ENCODE peak calls at places on chromosome X, in six cellular contexts. A is mesothelial cell of epicardium, S is foreskin fibroblast, R is A549, K is fibroblast of mammary gland, P is ascending aorta. C is an unnamed sample.

GRCh38 chrX:10240918-10241317 is 84.1 kb downstream of the CLCN4 start:
- DNase-seq in P (no peak), R (no peak), A (no peak), S (peak), K (peak), C (no peak)

GRCh38 chrX:41481264-41482109 is 34.3 kb downstream of the NYX start:
- DNase-seq in A (no peak), S (no peak), P (peak), K (peak), R (peak), C (no peak)

GRCh38 chrX:3345281-3346081 is 971 bp downstream of the MXRA5 start:
- DNase-seq in K (peak), R (no peak), P (no peak), S (peak), A (peak), C (no peak)

GRCh38 chrX:123803331-123803983 is 56.4 kb upstream of the XIAP start:
- DNase-seq in S (peak), K (peak), P (no peak), A (no peak), R (peak), C (no peak)

GRCh38 chrX:65677954-65678469 is 10.6 kb downstream of the MSN start:
- DNase-seq in R (peak), S (peak), A (no peak), P (peak), K (peak), C (no peak)

GRCh38 chrX:40065291-40066046 is 32.3 kb downstream of the BCOR start:
- DNase-seq in S (no peak), P (no peak), K (no peak), A (no peak), R (no peak), C (no peak)

GRCh38 chrX:120672389-120672788 is 42.5 kb upstream of the C1GALT1C1 start:
- DNase-seq in S (peak), A (no peak), K (peak), P (peak), R (peak), C (no peak)

GRCh38 chrX:133645251-133645650 is 230.0 kb upstream of the GPC4 start:
- DNase-seq in R (no peak), K (peak), S (peak), P (no peak), A (no peak), C (no peak)

GRCh38 chrX:111348363-111348927 is 63.5 kb downstream of the DCX start:
- DNase-seq in K (no peak), S (no peak), A (no peak), R (no peak), P (no peak), C (no peak)

GRCh38 chrX:16702700-16703599 is 9.5 kb downstream of the CTPS2 start:
- DNase-seq in R (no peak), A (no peak), K (no peak), P (no peak), S (no peak), C (no peak)

GRCh38 chrX:16695079-16695676 is 17.3 kb downstream of the CTPS2 start:
- DNase-seq in A (peak), S (peak), P (peak), R (peak), K (peak), C (peak)

GRCh38 chrX:16699389-16699788 is 13.1 kb downstream of the CTPS2 start:
- DNase-seq in R (no peak), P (no peak), K (no peak), S (no peak), A (no peak), C (no peak)

GRCh38 chrX:16696956-16697355 is 15.5 kb downstream of the CTPS2 start:
- DNase-seq in R (no peak), K (no peak), A (no peak), S (no peak), P (no peak), C (no peak)

GRCh38 chrX:16700734-16701133 is 11.7 kb downstream of the CTPS2 start:
- DNase-seq in S (no peak), K (peak), A (no peak), R (no peak), P (no peak), C (no peak)
- TF ChIP-seq CTCF in S (no peak), K (no peak), A (no peak), R (no peak), P (no peak), C (no peak)

DNA sequence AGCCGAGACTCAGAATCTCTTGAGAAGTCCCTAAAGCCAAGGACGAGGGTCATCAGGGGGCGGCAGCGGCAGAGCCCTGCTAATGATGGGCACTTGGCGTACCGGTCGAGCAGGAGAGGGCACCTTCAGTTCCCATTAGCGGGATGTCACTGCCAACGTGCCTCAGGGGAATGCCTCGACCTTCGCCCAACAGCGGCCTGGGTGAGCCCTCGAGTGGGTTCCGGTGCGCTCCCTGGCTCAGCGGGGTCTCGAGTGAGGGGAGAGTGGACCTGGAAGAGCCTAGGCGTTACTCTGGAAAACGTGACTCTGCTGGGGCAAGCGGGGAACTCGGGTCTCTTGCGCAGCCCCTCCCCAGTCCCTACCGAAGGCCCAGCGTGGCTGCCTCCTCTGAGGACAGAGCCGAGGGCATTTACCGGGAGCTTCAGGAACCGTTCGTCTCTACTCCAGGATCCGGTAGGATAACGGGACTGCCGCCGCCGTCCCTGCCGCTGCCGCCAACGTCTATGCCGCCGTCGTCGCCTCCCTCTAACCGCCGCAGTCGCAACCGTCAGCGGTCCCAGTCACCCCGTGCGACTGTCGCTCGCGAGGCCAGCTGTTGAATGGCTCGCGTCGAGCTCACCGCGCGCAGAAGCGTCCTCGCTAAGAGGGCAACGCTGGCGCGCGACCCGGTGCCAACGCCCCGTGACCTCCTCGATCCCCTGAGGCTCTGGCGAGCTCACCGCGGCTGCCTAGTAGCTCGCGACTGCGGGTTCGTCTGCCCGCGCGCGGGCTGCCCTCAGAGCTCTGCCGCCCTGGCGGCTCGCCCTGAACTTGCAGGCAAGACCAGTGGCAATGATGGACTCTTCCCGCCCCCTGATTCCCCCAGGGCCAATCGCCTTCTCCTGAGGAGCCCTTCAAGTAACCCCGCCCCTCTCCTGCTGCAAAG is 37.1 kb downstream of the PGRMC1 start:
- DNase-seq in P (no peak), A (no peak), R (no peak), K (peak), S (peak), C (peak)
- TF ChIP-seq CTCF in P (no peak), A (no peak), R (no peak), K (no peak), S (peak), C (no peak)

DNA sequence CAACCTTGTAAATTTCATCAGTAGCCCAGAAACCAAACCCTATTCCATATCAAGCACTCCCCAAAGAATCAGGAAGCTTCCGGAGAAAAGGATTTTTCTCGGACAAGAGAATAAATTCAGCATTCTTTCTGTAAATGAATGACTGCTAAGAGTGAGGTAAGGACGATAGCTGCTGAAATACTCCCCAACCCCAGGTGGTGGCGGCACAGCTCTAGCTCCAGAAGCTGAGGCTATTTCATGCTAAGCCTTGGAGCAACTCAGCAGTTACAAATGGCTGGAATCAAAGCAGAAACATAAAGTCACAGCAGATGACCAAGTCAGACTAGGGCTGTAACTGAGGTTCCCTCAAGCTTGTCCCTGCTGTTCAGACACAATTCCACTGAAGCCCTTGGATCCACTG is 13.9 kb upstream of the PCDH19 start:
- DNase-seq in S (no peak), K (peak), A (no peak), R (no peak), P (no peak), C (no peak)
- TF ChIP-seq CTCF in S (no peak), K (peak), A (no peak), R (no peak), P (no peak), C (no peak)

GRCh38 chrX:151396827-151397740 is at the start of gene VMA21:
- DNase-seq in S (peak), A (peak), R (peak), P (peak), K (peak), C (peak)

GRCh38 chrX:151393514-151393913 is 3.5 kb upstream of the VMA21 start:
- DNase-seq in S (no peak), K (no peak), P (no peak), A (no peak), R (no peak), C (no peak)

GRCh38 chrX:151398346-151398745 is 1.3 kb downstream of the VMA21 start:
- DNase-seq in K (no peak), P (no peak), R (no peak), A (no peak), S (no peak), C (no peak)

GRCh38 chrX:151397741-151398070 is 700 bp downstream of the VMA21 start:
- DNase-seq in P (no peak), K (peak), A (no peak), S (peak), R (peak), C (no peak)

GRCh38 chrX:151396042-151396826 is 772 bp upstream of the VMA21 start:
- DNase-seq in P (peak), A (no peak), S (peak), K (peak), R (no peak), C (no peak)
- TF ChIP-seq CTCF in P (no peak), A (no peak), S (no peak), K (no peak), R (no peak), C (no peak)

DNA sequence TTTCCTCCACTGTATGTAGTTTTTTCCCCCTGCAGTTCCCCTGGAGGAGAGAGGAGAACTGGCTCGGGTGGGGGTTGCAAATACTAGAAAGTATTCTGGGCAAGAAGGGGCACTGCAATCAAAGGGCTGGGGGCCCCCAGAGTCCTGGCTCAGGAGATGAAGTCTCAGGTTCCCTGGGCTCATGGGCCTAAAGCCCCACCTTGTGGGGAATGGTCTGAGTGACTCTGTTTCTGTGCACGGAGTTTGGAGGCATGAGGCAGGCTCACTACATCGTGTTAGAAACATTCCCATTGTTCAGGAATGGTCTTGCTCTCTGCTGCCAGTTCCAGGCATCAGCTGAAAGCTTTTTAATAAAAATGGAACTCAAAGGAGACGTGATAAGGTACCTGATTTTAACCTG is 122.5 kb downstream of the TMEM164 start:
- DNase-seq in R (no peak), S (peak), K (no peak), P (no peak), A (no peak), C (no peak)
- TF ChIP-seq CTCF in R (peak), S (peak), K (peak), P (no peak), A (no peak), C (no peak)

C was measured in activated B cell treated with CpG ODN at 0.5 μM for 24 hours.